ENCODE peak calls at places on chromosomes 5 and 9, in seven cellular contexts. One of them, this sample, is unnamed.

GRCh38 chr5:173534664-173535063 is 81.8 kb downstream of the BOD1 start:
- DNase-seq in upper lobe of right lung: no peak
- DNase-seq in GM12865: no peak
- DNase-seq in epithelial cell of esophagus: no peak
- DNase-seq in IMR-90: no peak
- DNase-seq in cardiac fibroblast: peak
- DNase-seq in Peyer's patch: no peak
- DNase-seq in this sample: no peak

GRCh38 chr5:66362021-66362420 is 217.9 kb downstream of the SREK1 start:
- DNase-seq in upper lobe of right lung: no peak
- DNase-seq in Peyer's patch: no peak
- DNase-seq in GM12865: no peak
- DNase-seq in epithelial cell of esophagus: no peak
- DNase-seq in IMR-90: no peak
- DNase-seq in cardiac fibroblast: no peak
- DNase-seq in this sample: no peak

GRCh38 chr5:93929146-93929545 is 187.7 kb upstream of the POU5F2 start:
- DNase-seq in cardiac fibroblast: peak
- DNase-seq in Peyer's patch: no peak
- DNase-seq in epithelial cell of esophagus: no peak
- DNase-seq in GM12865: no peak
- DNase-seq in upper lobe of right lung: no peak
- DNase-seq in IMR-90: peak
- DNase-seq in this sample: no peak

GRCh38 chr9:132424857-132425702 is 15.1 kb downstream of the CFAP77 start:
- DNase-seq in epithelial cell of esophagus: no peak
- DNase-seq in upper lobe of right lung: no peak
- DNase-seq in cardiac fibroblast: no peak
- DNase-seq in Peyer's patch: no peak
- DNase-seq in IMR-90: no peak
- DNase-seq in GM12865: no peak
- DNase-seq in this sample: no peak

GRCh38 chr5:151151263-151151660 is 6.3 kb downstream of the ANXA6 start:
- DNase-seq in upper lobe of right lung: no peak
- DNase-seq in epithelial cell of esophagus: no peak
- DNase-seq in cardiac fibroblast: no peak
- DNase-seq in IMR-90: no peak
- DNase-seq in Peyer's patch: no peak
- DNase-seq in GM12865: peak
- DNase-seq in this sample: no peak

GRCh38 chr9:121785673-121786542 is 134.5 kb downstream of the DAB2IP start:
- DNase-seq in epithelial cell of esophagus: no peak
- DNase-seq in upper lobe of right lung: no peak
- DNase-seq in Peyer's patch: no peak
- DNase-seq in cardiac fibroblast: no peak
- DNase-seq in IMR-90: no peak
- DNase-seq in GM12865: no peak
- DNase-seq in this sample: no peak

GRCh38 chr5:179623906-179624741 is 653 bp upstream of the HNRNPH1 start:
- DNase-seq in cardiac fibroblast: peak
- DNase-seq in IMR-90: peak
- DNase-seq in upper lobe of right lung: no peak
- DNase-seq in epithelial cell of esophagus: peak
- DNase-seq in GM12865: peak
- DNase-seq in Peyer's patch: peak
- DNase-seq in this sample: peak

GRCh38 chr5:143045062-143045461 is 274.9 kb downstream of the ARHGAP26 start:
- DNase-seq in upper lobe of right lung: no peak
- DNase-seq in cardiac fibroblast: no peak
- DNase-seq in Peyer's patch: no peak
- DNase-seq in GM12865: no peak
- DNase-seq in IMR-90: no peak
- DNase-seq in epithelial cell of esophagus: no peak
- DNase-seq in this sample: no peak

GRCh38 chr5:31846934-31847333 is 208.0 kb downstream of the PDZD2 start:
- DNase-seq in epithelial cell of esophagus: no peak
- DNase-seq in GM12865: no peak
- DNase-seq in IMR-90: no peak
- DNase-seq in upper lobe of right lung: no peak
- DNase-seq in cardiac fibroblast: no peak
- DNase-seq in Peyer's patch: no peak
- DNase-seq in this sample: no peak

GRCh38 chr9:105216440-105217178 is 27.8 kb upstream of the SLC44A1 start:
- DNase-seq in IMR-90: no peak
- DNase-seq in upper lobe of right lung: no peak
- DNase-seq in Peyer's patch: peak
- DNase-seq in epithelial cell of esophagus: no peak
- DNase-seq in cardiac fibroblast: peak
- DNase-seq in GM12865: no peak
- DNase-seq in this sample: no peak

GRCh38 chr5:16912080-16912479 is 24.0 kb downstream of the MYO10 start:
- DNase-seq in cardiac fibroblast: no peak
- DNase-seq in IMR-90: no peak
- DNase-seq in epithelial cell of esophagus: no peak
- DNase-seq in GM12865: no peak
- DNase-seq in Peyer's patch: no peak
- DNase-seq in upper lobe of right lung: no peak
- DNase-seq in this sample: no peak

GRCh38 chr5:16916262-16916878 is 19.7 kb downstream of the MYO10 start:
- DNase-seq in upper lobe of right lung: no peak
- DNase-seq in Peyer's patch: no peak
- DNase-seq in cardiac fibroblast: peak
- DNase-seq in epithelial cell of esophagus: peak
- DNase-seq in GM12865: no peak
- DNase-seq in IMR-90: peak
- DNase-seq in this sample: no peak

GRCh38 chr5:16914584-16914983 is 21.5 kb downstream of the MYO10 start:
- DNase-seq in upper lobe of right lung: no peak
- DNase-seq in epithelial cell of esophagus: no peak
- DNase-seq in IMR-90: no peak
- DNase-seq in GM12865: no peak
- DNase-seq in Peyer's patch: no peak
- DNase-seq in cardiac fibroblast: no peak
- DNase-seq in this sample: no peak

GRCh38 chr5:16913840-16914435 is 22.1 kb downstream of the MYO10 start:
- DNase-seq in IMR-90: no peak
- DNase-seq in upper lobe of right lung: no peak
- DNase-seq in GM12865: no peak
- DNase-seq in Peyer's patch: no peak
- DNase-seq in epithelial cell of esophagus: no peak
- DNase-seq in cardiac fibroblast: no peak
- DNase-seq in this sample: no peak

DNA sequence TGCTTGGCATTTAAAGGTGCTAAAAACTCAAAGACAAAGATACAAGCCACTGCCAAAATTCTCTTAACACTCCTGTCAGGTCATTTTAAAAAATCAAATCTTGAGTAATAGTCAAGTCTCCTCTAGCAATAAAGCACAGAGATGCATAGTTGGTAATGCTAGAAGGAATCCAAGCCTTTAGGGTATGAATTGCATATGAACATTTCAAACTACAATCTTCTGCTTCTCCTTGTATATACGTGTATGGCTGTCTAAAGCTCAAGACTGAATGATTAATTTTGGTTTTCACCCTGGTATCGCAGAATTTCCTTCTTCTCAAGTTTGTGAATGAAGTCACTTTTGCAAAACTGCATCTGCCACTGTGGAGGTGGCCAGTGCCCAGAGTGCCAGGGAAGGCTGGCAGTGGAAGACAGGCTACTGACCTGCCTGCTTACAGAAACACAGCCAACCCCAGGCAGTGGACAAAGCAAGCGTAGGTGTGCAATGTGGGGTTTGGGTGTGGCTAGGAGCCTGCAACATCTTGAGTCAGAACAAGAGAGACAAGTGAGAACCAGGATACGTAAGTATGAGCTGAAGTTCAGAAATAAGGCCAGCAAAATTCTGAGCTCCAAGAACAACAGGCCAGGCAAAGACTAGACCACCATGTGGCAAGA is 22.8 kb downstream of the MYO10 start:
- DNase-seq in Peyer's patch: peak
- DNase-seq in cardiac fibroblast: no peak
- DNase-seq in GM12865: no peak
- DNase-seq in upper lobe of right lung: no peak
- DNase-seq in IMR-90: no peak
- DNase-seq in epithelial cell of esophagus: peak
- DNase-seq in this sample: no peak
- TF ChIP-seq CTCF in Peyer's patch: no peak
- TF ChIP-seq CTCF in cardiac fibroblast: no peak
- TF ChIP-seq CTCF in GM12865: no peak
- TF ChIP-seq CTCF in upper lobe of right lung: no peak
- TF ChIP-seq CTCF in IMR-90: no peak
- TF ChIP-seq CTCF in epithelial cell of esophagus: no peak
- TF ChIP-seq CTCF in this sample: no peak

DNA sequence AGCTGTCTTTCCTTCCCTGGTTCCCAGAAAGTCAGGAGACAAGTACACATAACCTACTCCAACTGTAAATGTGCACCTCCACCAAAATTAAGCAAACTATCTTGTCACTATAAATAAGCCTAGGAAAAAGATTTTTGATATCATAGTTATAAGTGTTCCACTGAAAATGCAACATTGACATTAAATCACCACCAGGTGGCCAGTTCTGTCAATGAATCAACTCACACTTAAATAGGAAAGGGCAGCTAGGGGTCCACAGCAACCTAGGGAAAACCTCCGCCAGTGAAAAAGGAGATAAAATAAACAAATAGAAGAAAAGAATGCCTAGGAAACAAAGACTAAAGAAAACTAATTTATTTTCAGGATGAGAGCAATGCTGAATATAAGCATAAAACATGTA is 243.0 kb upstream of the PTPRD start:
- DNase-seq in epithelial cell of esophagus: peak
- DNase-seq in upper lobe of right lung: no peak
- DNase-seq in Peyer's patch: no peak
- DNase-seq in GM12865: no peak
- DNase-seq in IMR-90: no peak
- DNase-seq in cardiac fibroblast: peak
- DNase-seq in this sample: no peak
- TF ChIP-seq CTCF in epithelial cell of esophagus: peak
- TF ChIP-seq CTCF in upper lobe of right lung: peak
- TF ChIP-seq CTCF in Peyer's patch: no peak
- TF ChIP-seq CTCF in GM12865: no peak
- TF ChIP-seq CTCF in IMR-90: no peak
- TF ChIP-seq CTCF in cardiac fibroblast: peak
- TF ChIP-seq CTCF in this sample: peak

GRCh38 chr9:37121881-37122280 is 1.5 kb downstream of the ZCCHC7 start:
- DNase-seq in cardiac fibroblast: no peak
- DNase-seq in Peyer's patch: no peak
- DNase-seq in upper lobe of right lung: no peak
- DNase-seq in epithelial cell of esophagus: no peak
- DNase-seq in GM12865: no peak
- DNase-seq in IMR-90: no peak
- DNase-seq in this sample: no peak
- TF ChIP-seq CTCF in cardiac fibroblast: no peak
- TF ChIP-seq CTCF in Peyer's patch: no peak
- TF ChIP-seq CTCF in upper lobe of right lung: no peak
- TF ChIP-seq CTCF in epithelial cell of esophagus: no peak
- TF ChIP-seq CTCF in GM12865: no peak
- TF ChIP-seq CTCF in IMR-90: no peak
- TF ChIP-seq CTCF in this sample: no peak

DNA sequence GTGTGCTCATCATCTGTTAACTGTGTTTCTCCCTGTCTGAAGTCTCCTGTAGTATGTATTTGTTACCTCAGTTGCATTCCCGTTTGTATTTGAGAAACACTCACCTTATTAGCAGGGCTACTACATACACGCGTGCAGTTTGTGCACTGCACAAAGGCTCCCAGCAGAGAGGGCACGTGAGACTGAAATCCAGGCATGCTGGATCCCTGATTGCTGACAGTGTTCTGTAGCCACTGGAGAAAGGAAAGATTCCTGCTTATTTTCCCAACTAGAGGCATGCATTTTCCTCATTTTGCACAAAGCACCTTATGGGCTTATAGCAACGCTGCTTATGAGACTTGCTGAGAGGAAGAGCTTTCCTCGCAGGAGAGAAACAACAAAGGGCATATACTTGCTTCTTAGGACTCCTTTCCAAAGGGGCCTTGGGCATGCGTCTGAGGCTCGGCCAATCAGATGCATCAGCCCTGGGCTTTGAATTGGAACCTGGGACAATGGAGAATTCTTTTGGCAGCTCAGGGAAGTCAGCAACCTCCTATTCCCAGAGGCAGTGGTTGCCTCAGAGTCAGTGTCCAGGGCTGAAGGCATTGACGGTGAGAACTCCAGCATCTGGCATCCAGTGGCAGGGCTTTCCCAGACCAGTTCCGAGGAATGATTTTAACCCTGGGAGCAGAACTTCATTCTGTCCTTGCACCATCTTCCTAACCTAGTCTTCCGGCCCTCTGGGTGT is 9.9 kb upstream of the MEGF10 start:
- DNase-seq in GM12865: no peak
- DNase-seq in cardiac fibroblast: no peak
- DNase-seq in upper lobe of right lung: no peak
- DNase-seq in epithelial cell of esophagus: no peak
- DNase-seq in IMR-90: no peak
- DNase-seq in Peyer's patch: no peak
- DNase-seq in this sample: no peak
- TF ChIP-seq CTCF in GM12865: no peak
- TF ChIP-seq CTCF in cardiac fibroblast: no peak
- TF ChIP-seq CTCF in upper lobe of right lung: no peak
- TF ChIP-seq CTCF in epithelial cell of esophagus: peak
- TF ChIP-seq CTCF in IMR-90: no peak
- TF ChIP-seq CTCF in Peyer's patch: no peak
- TF ChIP-seq CTCF in this sample: no peak

GRCh38 chr5:155144956-155145355 is 131.4 kb downstream of the KIF4B start:
- DNase-seq in epithelial cell of esophagus: no peak
- DNase-seq in GM12865: no peak
- DNase-seq in IMR-90: no peak
- DNase-seq in cardiac fibroblast: no peak
- DNase-seq in Peyer's patch: no peak
- DNase-seq in upper lobe of right lung: no peak
- DNase-seq in this sample: no peak

GRCh38 chr5:155148694-155149093 is 135.1 kb downstream of the KIF4B start:
- DNase-seq in epithelial cell of esophagus: no peak
- DNase-seq in cardiac fibroblast: no peak
- DNase-seq in upper lobe of right lung: no peak
- DNase-seq in Peyer's patch: no peak
- DNase-seq in GM12865: no peak
- DNase-seq in IMR-90: no peak
- DNase-seq in this sample: no peak

GRCh38 chr5:155150012-155150411 is 136.5 kb downstream of the KIF4B start:
- DNase-seq in Peyer's patch: no peak
- DNase-seq in epithelial cell of esophagus: no peak
- DNase-seq in upper lobe of right lung: no peak
- DNase-seq in IMR-90: no peak
- DNase-seq in cardiac fibroblast: no peak
- DNase-seq in GM12865: no peak
- DNase-seq in this sample: no peak

GRCh38 chr5:155147222-155147621 is 133.7 kb downstream of the KIF4B start:
- DNase-seq in Peyer's patch: no peak
- DNase-seq in IMR-90: no peak
- DNase-seq in cardiac fibroblast: peak
- DNase-seq in upper lobe of right lung: no peak
- DNase-seq in GM12865: no peak
- DNase-seq in epithelial cell of esophagus: peak
- DNase-seq in this sample: no peak
- TF ChIP-seq CTCF in Peyer's patch: no peak
- TF ChIP-seq CTCF in IMR-90: peak
- TF ChIP-seq CTCF in cardiac fibroblast: peak
- TF ChIP-seq CTCF in upper lobe of right lung: peak
- TF ChIP-seq CTCF in GM12865: peak
- TF ChIP-seq CTCF in epithelial cell of esophagus: peak
- TF ChIP-seq CTCF in this sample: no peak

This sample was measured in glutamatergic neuron.